ENCODE peak calls at places on chromosomes 12 and 14, in nine cellular contexts. N is lung microvascular endothelial cell; H is stimulated activated CD8-positive, alpha-beta memory T cell treated with anti-CD3 and anti-CD28 coated beads, Interleukin-4, amount 100 ng/mL, for 24 hours; O is activated CD8-positive, alpha-beta memory T cell treated with anti-CD3 and anti-CD28 coated beads for 4 hours; D is stimulated activated CD4-positive, alpha-beta T cell treated with anti-CD3 and anti-CD28 coated beads, Interleukin-2, amount 100 ng/mL, for 48 hours; M is activated T-cell treated with anti-CD3 and anti-CD28 coated beads for 1 hour; W is CD8-positive, alpha-beta T cell; J is mesothelial cell of epicardium; C is H4. E is an unnamed sample.

GRCh38 chr12:26614217-26614616 is 218.8 kb downstream of the ITPR2 start:
- DNase-seq in N (peak; percentile 59), H (no peak), O (no peak), D (peak; percentile 16), M (no peak), W (no peak), J (no peak), C (peak; percentile 30), E (peak; percentile 31)

GRCh38 chr14:95471526-95472304 is 44.7 kb downstream of the SYNE3 start:
- DNase-seq in N (no peak), H (no peak), O (no peak), D (no peak), M (no peak), W (no peak), J (no peak), C (no peak), E (no peak)

GRCh38 chr14:89197623-89198022 is 219.4 kb downstream of the FOXN3 start:
- DNase-seq in N (no peak), H (no peak), O (no peak), D (no peak), M (no peak), W (no peak), J (no peak), C (no peak), E (no peak)

GRCh38 chr14:102775855-102776760 is 1.1 kb upstream of the TRAF3 start:
- DNase-seq in N (peak; percentile 79), H (no peak), O (peak; percentile 13), D (no peak), M (no peak), W (no peak), J (no peak), C (no peak), E (no peak)

GRCh38 chr14:22122227-22123187 is 448.9 kb upstream of the OR4E1 start:
- DNase-seq in N (no peak), H (no peak), O (no peak), D (no peak), M (no peak), W (no peak), J (no peak), C (no peak), E (no peak)

GRCh38 chr12:124233041-124233836 is 61.7 kb upstream of the RFLNA start:
- DNase-seq in N (peak; percentile 84), H (no peak), O (no peak), D (no peak), M (no peak), W (no peak), J (no peak), C (peak; percentile 78), E (no peak)

GRCh38 chr12:123902821-123903220 is 69.8 kb downstream of the CCDC92 start:
- DNase-seq in N (no peak), H (no peak), O (no peak), D (no peak), M (no peak), W (no peak), J (no peak), C (no peak), E (no peak)

GRCh38 chr12:111425655-111426054 is 19.9 kb downstream of the SH2B3 start:
- DNase-seq in N (no peak), H (no peak), O (no peak), D (no peak), M (no peak), W (no peak), J (no peak), C (no peak), E (no peak)

GRCh38 chr14:92549096-92549852 is 35.7 kb downstream of the RIN3 start:
- DNase-seq in N (peak; percentile 77), H (no peak), O (no peak), D (no peak), M (no peak), W (no peak), J (no peak), C (no peak), E (no peak)

GRCh38 chr12:20314325-20314724 is 54.0 kb upstream of the PDE3A start:
- DNase-seq in N (no peak), H (no peak), O (no peak), D (no peak), M (no peak), W (no peak), J (no peak), C (no peak), E (no peak)

GRCh38 chr14:99609245-99610117 is 5.5 kb upstream of the CCDC85C start:
- DNase-seq in N (no peak), H (no peak), O (no peak), D (peak; percentile 15), M (no peak), W (peak; percentile 33), J (no peak), C (no peak), E (peak; percentile 26)

GRCh38 chr12:120115692-120116442 is 686 bp downstream of the RAB35 start:
- DNase-seq in N (peak; percentile 70), H (peak; percentile 15), O (no peak), D (peak; percentile 37), M (no peak), W (no peak), J (no peak), C (peak; percentile 39), E (peak; percentile 46)

GRCh38 chr12:75289678-75290200 is 40.4 kb downstream of the CAPS2 start:
- DNase-seq in N (peak; percentile 28), H (no peak), O (no peak), D (no peak), M (no peak), W (no peak), J (no peak), C (peak; percentile 5), E (no peak)

GRCh38 chr12:39931857-39932256 is 174.0 kb downstream of the SLC2A13 start:
- DNase-seq in N (no peak), H (no peak), O (no peak), D (no peak), M (no peak), W (no peak), J (no peak), C (no peak), E (no peak)

GRCh38 chr14:42057176-42057575 is 450.5 kb downstream of the LRFN5 start:
- DNase-seq in N (no peak), H (no peak), O (no peak), D (no peak), M (no peak), W (no peak), J (no peak), C (no peak), E (no peak)

GRCh38 chr12:117966511-117966910 is 2.3 kb downstream of the KSR2 start:
- DNase-seq in N (no peak), H (no peak), O (no peak), D (no peak), M (no peak), W (no peak), J (no peak), C (no peak), E (no peak)